ENCODE peak calls at places on chromosomes 13 and 19, in seven cellular contexts. M is NCI-H2081 treated with DMSO at 0.1 percent for 48 hours; A is retina; X is cardiac muscle cell; F is stimulated activated naive CD8-positive, alpha-beta T cell treated with anti-CD3 and anti-CD28 coated beads, Interleukin-15, amount 100 ng/mL, for 72 hours; I is stimulated activated CD4-positive, alpha-beta T cell treated with anti-CD3 and anti-CD28 coated beads, Interleukin-4, amount 100 ng/mL, for 24 hours; L is GDM1. Q is an unnamed sample.

GRCh38 chr13:38348890-38349289 is 761 bp upstream of the UFM1 start:
- DNase-seq in I (peak; percentile 60), F (peak; percentile 31), L (no peak), A (no peak), X (no peak), M (no peak), Q (peak; percentile 39)

GRCh38 chr13:107192289-107192688 is 624.4 kb upstream of the ARGLU1 start:
- DNase-seq in A (no peak), X (no peak), M (peak; percentile 25), L (no peak), F (no peak), I (no peak), Q (peak; percentile 48)

GRCh38 chr19:22545751-22546150 is 88.4 kb upstream of the ZNF492 start:
- DNase-seq in F (peak; percentile 38), I (peak; percentile 14), X (peak; percentile 1), M (no peak), L (peak; percentile 34), A (peak; percentile 8), Q (no peak)

GRCh38 chr19:27925202-27925601 is 1287.7 kb downstream of the UQCRFS1 start:
- DNase-seq in L (no peak), I (no peak), X (no peak), F (no peak), M (no peak), A (no peak), Q (no peak)

GRCh38 chr13:46202956-46203355 is 8.8 kb upstream of the LRRC63 start:
- DNase-seq in L (no peak), F (no peak), M (no peak), I (no peak), A (no peak), X (no peak), Q (no peak)

GRCh38 chr13:89982406-89983085 is 1364.9 kb upstream of the MIR17HG start:
- DNase-seq in X (peak; percentile 65), F (no peak), M (no peak), A (no peak), I (no peak), L (no peak), Q (peak; percentile 46)

GRCh38 chr13:34369925-34370324 is 552.0 kb downstream of the RFC3 start:
- DNase-seq in A (no peak), L (no peak), I (no peak), X (no peak), F (no peak), M (no peak), Q (no peak)

GRCh38 chr13:19067767-19068166 is 113.9 kb downstream of the TUBA3C start:
- DNase-seq in F (no peak), L (no peak), A (no peak), I (no peak), X (no peak), M (no peak), Q (no peak)

GRCh38 chr13:64453831-64454230 is 2776.3 kb downstream of the PCDH9 start:
- DNase-seq in A (peak; percentile 29), F (no peak), X (peak; percentile 15), M (no peak), I (no peak), L (no peak), Q (no peak)

GRCh38 chr13:36445806-36446423 is 13.6 kb downstream of the CCNA1 start:
- DNase-seq in L (no peak), I (no peak), X (no peak), M (no peak), F (no peak), A (no peak), Q (no peak)

GRCh38 chr19:53808710-53809125 is 15.4 kb downstream of the NLRP12 start:
- DNase-seq in A (peak; percentile 14), L (peak; percentile 18), M (no peak), I (no peak), X (peak; percentile 73), F (no peak), Q (peak; percentile 23)

GRCh38 chr19:7658219-7658686 is 10.6 kb upstream of the RETN start:
- DNase-seq in M (no peak), X (no peak), F (peak; percentile 76), A (no peak), L (no peak), I (peak; percentile 56), Q (no peak)

GRCh38 chr19:10009714-10010224 is 535 bp downstream of the COL5A3 start:
- DNase-seq in I (no peak), A (no peak), F (no peak), X (no peak), L (no peak), M (no peak), Q (no peak)

GRCh38 chr13:78238911-78239310 is 320.3 kb upstream of the EDNRB start:
- DNase-seq in X (no peak), A (no peak), M (no peak), F (no peak), L (no peak), I (no peak), Q (peak; percentile 7)

GRCh38 chr19:32129141-32129540 is 216.3 kb upstream of the ZNF507 start:
- DNase-seq in M (no peak), I (no peak), F (no peak), A (no peak), X (no peak), L (no peak), Q (no peak)

GRCh38 chr13:39941236-39941635 is 285.8 kb downstream of the COG6 start:
- DNase-seq in I (no peak), X (no peak), L (no peak), M (no peak), F (no peak), A (no peak), Q (no peak)

GRCh38 chr13:31049083-31049482 is 112.6 kb downstream of the HSPH1 start:
- DNase-seq in M (no peak), L (no peak), F (no peak), X (no peak), I (no peak), A (no peak), Q (no peak)

GRCh38 chr19:7989071-7989575 is 16.3 kb downstream of the ELAVL1 start:
- DNase-seq in A (no peak), L (no peak), I (no peak), M (no peak), X (no peak), F (no peak), Q (peak; percentile 60)

GRCh38 chr19:7482584-7483439 is 6.0 kb downstream of the PEX11G start:
- DNase-seq in X (peak; percentile 38), F (no peak), I (no peak), M (no peak), L (no peak), A (no peak), Q (no peak)

GRCh38 chr13:49669735-49670309 is 21.5 kb downstream of the EBPL start:
- DNase-seq in X (peak; percentile 75), A (peak; percentile 78), F (no peak), I (peak; percentile 28), M (no peak), L (peak; percentile 43), Q (peak; percentile 48)

GRCh38 chr19:49497047-49497789 is 984 bp downstream of the RPS11 start:
- DNase-seq in X (peak; percentile 63), A (no peak), F (peak; percentile 61), L (peak; percentile 47), I (peak; percentile 84), M (no peak), Q (no peak)

GRCh38 chr19:54459282-54460229 is 4.0 kb downstream of the LENG9 start:
- DNase-seq in X (no peak), I (no peak), F (no peak), L (no peak), A (no peak), M (no peak), Q (no peak)

GRCh38 chr13:69793803-69794453 is 313.7 kb upstream of the ATXN8OS start:
- DNase-seq in L (no peak), M (no peak), F (no peak), X (no peak), I (no peak), A (no peak), Q (no peak)

GRCh38 chr13:60976367-60976766 is 439.3 kb downstream of the PCDH20 start:
- DNase-seq in A (no peak), X (no peak), F (no peak), L (no peak), I (no peak), M (no peak), Q (no peak)

GRCh38 chr13:97658556-97658955 is 224.6 kb downstream of the RAP2A start:
- DNase-seq in L (no peak), A (no peak), I (no peak), X (peak; percentile 18), F (no peak), M (no peak), Q (no peak)

GRCh38 chr19:33386361-33386858 is 12.9 kb downstream of the CEBPG start:
- DNase-seq in L (no peak), I (no peak), X (no peak), A (no peak), M (no peak), F (no peak), Q (no peak)

GRCh38 chr19:17579523-17580244 is 24.2 kb downstream of the COLGALT1 start:
- DNase-seq in M (no peak), A (peak; percentile 42), X (peak; percentile 67), L (no peak), F (no peak), I (no peak), Q (no peak)

GRCh38 chr19:12723383-12723642 is 419 bp downstream of the TNPO2 start:
- DNase-seq in M (no peak), A (no peak), L (no peak), F (no peak), X (no peak), I (peak; percentile 12), Q (no peak)

GRCh38 chr13:52130641-52131040 is 1.8 kb upstream of the NEK5 start:
- DNase-seq in A (no peak), L (no peak), I (no peak), X (no peak), F (no peak), M (no peak), Q (no peak)

GRCh38 chr19:36547001-36547732 is 19.1 kb upstream of the ZNF260 start:
- DNase-seq in L (no peak), A (no peak), I (no peak), F (no peak), M (no peak), X (peak; percentile 14), Q (peak; percentile 12)

GRCh38 chr13:33512880-33513554 is 227.5 kb upstream of the STARD13 start:
- DNase-seq in A (no peak), X (no peak), L (no peak), F (no peak), I (no peak), M (no peak), Q (no peak)

GRCh38 chr19:45730389-45731288 is at the start of gene FBXO46:
- DNase-seq in X (peak; percentile 100), A (peak; percentile 97), M (peak; percentile 88), I (peak; percentile 96), F (peak; percentile 94), L (peak; percentile 94), Q (peak; percentile 95)

GRCh38 chr13:27171830-27172494 is 351 bp upstream of the USP12 start:
- DNase-seq in I (peak; percentile 85), F (peak; percentile 89), A (peak; percentile 85), X (peak; percentile 97), M (no peak), L (peak; percentile 98), Q (peak; percentile 78)

GRCh38 chr13:30984620-30985019 is 52.2 kb downstream of the TEX26 start:
- DNase-seq in M (no peak), X (no peak), A (no peak), F (no peak), I (no peak), L (no peak), Q (no peak)

GRCh38 chr19:5113633-5114586 is 145.0 kb downstream of the KDM4B start:
- DNase-seq in L (no peak), F (no peak), I (no peak), M (no peak), X (no peak), A (no peak), Q (no peak)

GRCh38 chr19:5107432-5108122 is 138.7 kb downstream of the KDM4B start:
- DNase-seq in L (no peak), X (no peak), F (no peak), I (no peak), A (peak; percentile 47), M (no peak), Q (peak; percentile 32)

GRCh38 chr19:5492813-5493409 is 37.7 kb downstream of the ZNRF4 start:
- DNase-seq in A (peak; percentile 82), X (no peak), L (no peak), I (no peak), M (no peak), F (no peak), Q (no peak)

GRCh38 chr13:112169941-112170822 is 103.2 kb downstream of the SOX1 start:
- DNase-seq in X (no peak), L (no peak), A (no peak), F (no peak), M (no peak), I (no peak), Q (no peak)